ENCODE peak calls at places on chromosomes 4 and X, in five cellular contexts. One of them, this sample, is unnamed.

GRCh38 chr4:84852081-84852480 is 114.4 kb downstream of the WDFY3 start:
- DNase-seq in type B pancreatic cell: no peak
- DNase-seq in activated CD4-positive, alpha-beta T cell treated with anti-CD3 and anti-CD28 coated beads, Interleukin-2, amount 10 ng/mL, durations not matched to agents 7 days and 5 days: no peak
- DNase-seq in EL: peak
- DNase-seq in CD8-positive, alpha-beta memory T cell: no peak
- DNase-seq in this sample: no peak

GRCh38 chr4:7845493-7846124 is 94.1 kb downstream of the AFAP1 start:
- DNase-seq in type B pancreatic cell: no peak
- DNase-seq in activated CD4-positive, alpha-beta T cell treated with anti-CD3 and anti-CD28 coated beads, Interleukin-2, amount 10 ng/mL, durations not matched to agents 7 days and 5 days: no peak
- DNase-seq in EL: no peak
- DNase-seq in CD8-positive, alpha-beta memory T cell: no peak
- DNase-seq in this sample: no peak

GRCh38 chr4:113998531-113998930 is 19.1 kb upstream of the ARSJ start:
- DNase-seq in type B pancreatic cell: no peak
- DNase-seq in activated CD4-positive, alpha-beta T cell treated with anti-CD3 and anti-CD28 coated beads, Interleukin-2, amount 10 ng/mL, durations not matched to agents 7 days and 5 days: no peak
- DNase-seq in EL: no peak
- DNase-seq in CD8-positive, alpha-beta memory T cell: no peak
- DNase-seq in this sample: no peak

GRCh38 chrX:11103751-11104150 is 7.4 kb upstream of the HCCS start:
- DNase-seq in type B pancreatic cell: no peak
- DNase-seq in activated CD4-positive, alpha-beta T cell treated with anti-CD3 and anti-CD28 coated beads, Interleukin-2, amount 10 ng/mL, durations not matched to agents 7 days and 5 days: no peak
- DNase-seq in EL: no peak
- DNase-seq in CD8-positive, alpha-beta memory T cell: no peak
- DNase-seq in this sample: no peak

GRCh38 chrX:54248309-54248708 is 65.3 kb upstream of the FAM120C start:
- DNase-seq in type B pancreatic cell: no peak
- DNase-seq in activated CD4-positive, alpha-beta T cell treated with anti-CD3 and anti-CD28 coated beads, Interleukin-2, amount 10 ng/mL, durations not matched to agents 7 days and 5 days: no peak
- DNase-seq in EL: no peak
- DNase-seq in CD8-positive, alpha-beta memory T cell: no peak
- DNase-seq in this sample: no peak

GRCh38 chr4:142846729-142847606 is 867 bp upstream of the INPP4B start:
- DNase-seq in type B pancreatic cell: no peak
- DNase-seq in activated CD4-positive, alpha-beta T cell treated with anti-CD3 and anti-CD28 coated beads, Interleukin-2, amount 10 ng/mL, durations not matched to agents 7 days and 5 days: peak
- DNase-seq in EL: no peak
- DNase-seq in CD8-positive, alpha-beta memory T cell: peak
- DNase-seq in this sample: no peak

GRCh38 chr4:25030283-25031076 is at the start of gene LGI2:
- DNase-seq in type B pancreatic cell: peak
- DNase-seq in activated CD4-positive, alpha-beta T cell treated with anti-CD3 and anti-CD28 coated beads, Interleukin-2, amount 10 ng/mL, durations not matched to agents 7 days and 5 days: no peak
- DNase-seq in EL: no peak
- DNase-seq in CD8-positive, alpha-beta memory T cell: no peak
- DNase-seq in this sample: peak

GRCh38 chr4:110012917-110013316 is 100.2 kb downstream of the EGF start:
- DNase-seq in type B pancreatic cell: no peak
- DNase-seq in activated CD4-positive, alpha-beta T cell treated with anti-CD3 and anti-CD28 coated beads, Interleukin-2, amount 10 ng/mL, durations not matched to agents 7 days and 5 days: no peak
- DNase-seq in EL: no peak
- DNase-seq in CD8-positive, alpha-beta memory T cell: no peak
- DNase-seq in this sample: no peak

GRCh38 chr4:84336964-84337705 is 162.0 kb downstream of the NKX6-1 start:
- DNase-seq in type B pancreatic cell: no peak
- DNase-seq in activated CD4-positive, alpha-beta T cell treated with anti-CD3 and anti-CD28 coated beads, Interleukin-2, amount 10 ng/mL, durations not matched to agents 7 days and 5 days: no peak
- DNase-seq in EL: no peak
- DNase-seq in CD8-positive, alpha-beta memory T cell: no peak
- DNase-seq in this sample: no peak

GRCh38 chr4:19969492-19969891 is 282.2 kb upstream of the SLIT2 start:
- DNase-seq in type B pancreatic cell: no peak
- DNase-seq in activated CD4-positive, alpha-beta T cell treated with anti-CD3 and anti-CD28 coated beads, Interleukin-2, amount 10 ng/mL, durations not matched to agents 7 days and 5 days: no peak
- DNase-seq in EL: no peak
- DNase-seq in CD8-positive, alpha-beta memory T cell: no peak
- DNase-seq in this sample: no peak

GRCh38 chrX:97266406-97267121 is 382.9 kb downstream of the RPA4 start:
- DNase-seq in type B pancreatic cell: no peak
- DNase-seq in activated CD4-positive, alpha-beta T cell treated with anti-CD3 and anti-CD28 coated beads, Interleukin-2, amount 10 ng/mL, durations not matched to agents 7 days and 5 days: no peak
- DNase-seq in EL: no peak
- DNase-seq in CD8-positive, alpha-beta memory T cell: no peak
- DNase-seq in this sample: no peak